ENCODE peak calls at places on chromosome 10, in ten cellular contexts. T is thoracic aorta; L is cardiac fibroblast; V is CD4-positive, CD25-positive, alpha-beta regulatory T cell; Y is GM23248; G is foreskin fibroblast; I is tibial nerve; M is ovary; W is NB4; R is trophoblast cell. U is an unnamed sample.

GRCh38 chr10:101769541-101770180 is 6.3 kb downstream of the FGF8 start:
- DNase-seq in M (no peak), I (no peak), R (no peak), G (no peak), Y (no peak), T (no peak), V (no peak), L (no peak), W (no peak), U (no peak)

GRCh38 chr10:44888861-44889260 is 22.3 kb upstream of the TMEM72 start:
- DNase-seq in T (no peak), I (no peak), L (no peak), W (no peak), G (no peak), Y (no peak), V (no peak), M (no peak), R (no peak), U (no peak)

GRCh38 chr10:106424981-106425380 is 739.5 kb downstream of the SORCS1 start:
- DNase-seq in G (peak; percentile 47), T (no peak), Y (peak; percentile 37), W (no peak), R (no peak), M (no peak), L (peak; percentile 78), I (no peak), V (no peak), U (no peak)

GRCh38 chr10:37146443-37146842 is 21.0 kb downstream of the ANKRD30A start:
- DNase-seq in R (no peak), I (no peak), W (peak; percentile 45), G (no peak), T (no peak), M (no peak), V (no peak), Y (no peak), L (no peak), U (no peak)

GRCh38 chr10:4733150-4733842 is 92.7 kb upstream of the AKR1E2 start:
- DNase-seq in T (no peak), R (peak; percentile 65), Y (no peak), V (no peak), I (no peak), L (no peak), W (peak; percentile 1), G (no peak), M (no peak), U (no peak)

GRCh38 chr10:101036726-101037125 is 5.7 kb downstream of the SFXN3 start:
- DNase-seq in W (no peak), R (no peak), I (no peak), M (no peak), T (no peak), G (no peak), L (no peak), Y (no peak), V (no peak), U (no peak)

GRCh38 chr10:103566536-103566935 is 73.0 kb downstream of the NEURL1 start:
- DNase-seq in L (peak; percentile 9), G (no peak), I (no peak), V (no peak), Y (peak; percentile 20), T (no peak), W (no peak), R (peak; percentile 32), M (no peak), U (no peak)

GRCh38 chr10:80491251-80492102 is 37.4 kb downstream of the TSPAN14 start:
- DNase-seq in V (no peak), W (peak; percentile 98), R (no peak), G (no peak), L (no peak), M (no peak), T (no peak), I (no peak), Y (no peak), U (no peak)

GRCh38 chr10:99742240-99742639 is 10.2 kb downstream of the CUTC start:
- DNase-seq in Y (peak; percentile 59), L (peak; percentile 78), I (no peak), G (peak; percentile 26), V (no peak), T (no peak), M (no peak), W (no peak), R (no peak), U (peak; percentile 7)
- H3K4me3 ChIP-seq in Y (peak overlapping the region; percentile 53), L (no peak overlapping the region), I (no peak overlapping the region), G (no peak overlapping the region), V (no peak overlapping the region), T (no peak overlapping the region), M (no peak overlapping the region), W (no peak overlapping the region), R (no peak overlapping the region), U (no peak overlapping the region)

GRCh38 chr10:22475857-22476600 is 130.7 kb downstream of the SPAG6 start:
- DNase-seq in G (peak; percentile 3), M (no peak), R (no peak), V (no peak), I (no peak), W (peak; percentile 14), Y (peak; percentile 47), T (no peak), L (peak; percentile 6), U (no peak)

GRCh38 chr10:22473459-22473858 is 128.2 kb downstream of the SPAG6 start:
- DNase-seq in W (no peak), V (no peak), Y (peak; percentile 69), R (no peak), M (no peak), G (no peak), I (no peak), L (no peak), T (no peak), U (no peak)

GRCh38 chr10:22477365-22478287 is 132.3 kb downstream of the SPAG6 start:
- DNase-seq in I (no peak), R (no peak), T (no peak), V (no peak), G (no peak), W (no peak), M (no peak), L (no peak), Y (no peak), U (no peak)

GRCh38 chr10:22476601-22477364 is 131.5 kb downstream of the SPAG6 start:
- DNase-seq in W (no peak), T (no peak), M (no peak), V (no peak), L (no peak), Y (no peak), R (no peak), G (no peak), I (no peak), U (no peak)

DNA sequence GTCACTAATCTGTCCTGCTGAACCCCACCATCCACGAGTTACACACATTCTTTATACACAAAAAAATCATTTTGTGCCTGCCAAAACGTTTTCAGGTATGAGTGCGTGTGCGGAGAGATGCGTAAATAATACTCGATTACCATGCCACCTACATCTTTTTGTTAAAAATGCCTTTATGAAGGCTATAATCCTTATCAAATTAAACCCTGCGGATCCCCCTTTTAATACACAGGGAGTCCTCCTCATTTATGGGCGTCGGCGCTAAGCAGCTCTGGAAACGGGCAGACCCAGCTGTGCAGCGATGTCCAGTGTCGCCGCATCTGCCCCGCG is 130.2 kb downstream of the SPAG6 start:
- DNase-seq in W (no peak), V (no peak), R (no peak), L (no peak), G (no peak), M (no peak), Y (no peak), T (no peak), I (no peak), U (no peak)
- H3K4me3 ChIP-seq in W (no peak overlapping the region), V (no peak overlapping the region), R (no peak overlapping the region), L (no peak overlapping the region), G (peak overlapping the region; percentile 46), M (peak overlapping the region; percentile 36), Y (peak overlapping the region; percentile 67), T (peak overlapping the region; percentile 71), I (peak overlapping the region; percentile 40), U (no peak overlapping the region)

GRCh38 chr10:72736176-72736795 is 44.3 kb downstream of the MCU start:
- DNase-seq in M (no peak), Y (peak; percentile 85), R (peak; percentile 22), W (peak; percentile 15), G (peak; percentile 11), I (no peak), V (no peak), T (no peak), L (peak; percentile 95), U (peak; percentile 32)

GRCh38 chr10:72735288-72735926 is 43.5 kb downstream of the MCU start:
- DNase-seq in W (no peak), M (no peak), G (no peak), L (no peak), V (no peak), Y (no peak), T (no peak), R (no peak), I (no peak), U (no peak)

GRCh38 chr10:72738476-72738875 is 46.5 kb downstream of the MCU start:
- DNase-seq in R (no peak), I (no peak), V (no peak), W (peak; percentile 23), M (no peak), T (no peak), G (no peak), L (peak; percentile 36), Y (no peak), U (no peak)

GRCh38 chr10:72733989-72734388 is 42.0 kb downstream of the MCU start:
- DNase-seq in L (no peak), V (no peak), W (no peak), G (no peak), T (no peak), I (no peak), R (no peak), M (no peak), Y (no peak), U (no peak)

DNA sequence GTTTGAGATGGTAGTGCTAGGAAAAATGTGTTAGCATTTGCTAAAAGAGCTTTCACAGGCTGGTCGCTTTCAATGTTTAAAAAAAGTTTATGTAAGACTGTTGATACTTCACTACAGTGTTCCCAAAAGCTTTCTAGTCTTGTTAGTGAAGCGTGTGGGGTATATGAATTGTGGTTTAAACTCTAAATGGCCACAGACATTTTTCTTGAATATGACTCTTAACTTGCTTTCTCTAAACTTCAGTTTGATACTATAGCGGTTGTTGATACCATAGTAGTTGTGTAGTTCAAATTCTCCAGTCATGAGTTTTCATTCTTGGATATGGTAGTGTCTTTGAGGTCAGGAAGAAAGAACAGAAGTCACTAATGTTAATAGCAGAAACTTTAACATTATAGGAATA is 44.9 kb downstream of the MCU start:
- DNase-seq in W (no peak), L (peak; percentile 27), G (no peak), I (no peak), Y (no peak), T (no peak), R (no peak), M (no peak), V (no peak), U (no peak)
- H3K4me3 ChIP-seq in W (no peak overlapping the region), L (no peak overlapping the region), G (no peak overlapping the region), I (no peak overlapping the region), Y (no peak overlapping the region), T (peak overlapping the region; percentile 17), R (no peak overlapping the region), M (no peak overlapping the region), V (no peak overlapping the region), U (no peak overlapping the region)

DNA sequence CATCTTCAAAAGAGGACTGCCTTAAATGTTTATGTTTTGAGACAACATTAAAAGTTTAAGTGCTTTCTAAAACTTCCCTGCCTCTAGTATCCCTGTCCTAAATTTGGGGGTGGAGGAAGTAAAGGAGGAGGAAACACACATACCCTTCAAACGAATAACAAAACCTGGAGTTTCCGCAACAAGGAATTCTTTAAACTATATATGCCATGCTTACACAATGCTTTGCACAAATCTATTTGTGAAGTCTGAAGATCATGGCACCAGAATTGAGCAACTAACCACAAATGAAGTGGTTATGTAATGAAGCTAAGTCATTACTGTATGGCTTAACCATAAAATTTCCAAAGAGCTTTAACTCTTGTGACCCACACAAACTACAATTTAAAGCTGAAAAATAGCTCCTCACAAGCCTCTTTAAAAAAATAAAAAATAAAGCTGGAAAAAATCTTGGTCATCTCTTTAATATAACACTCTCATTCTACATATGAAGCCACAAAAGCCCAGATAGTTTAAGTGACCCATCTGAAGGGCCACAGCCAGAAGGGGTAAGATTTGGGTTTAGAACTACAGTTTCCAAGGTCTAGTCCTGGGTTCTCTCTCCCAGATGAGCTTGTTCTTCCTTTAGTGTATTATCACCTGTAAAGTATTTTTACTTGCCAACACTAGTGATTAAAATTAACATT is 9.4 kb downstream of the NCOA4 start:
- DNase-seq in Y (peak; percentile 87), I (no peak), T (no peak), G (peak; percentile 62), W (peak; percentile 93), M (no peak), L (peak; percentile 93), V (no peak), R (no peak), U (peak; percentile 31)
- H3K4me3 ChIP-seq in Y (peak overlapping the region; percentile 25), I (no peak overlapping the region), T (peak overlapping the region; percentile 87), G (no peak overlapping the region), W (peak overlapping the region; percentile 19), M (no peak overlapping the region), L (no peak overlapping the region), V (no peak overlapping the region), R (no peak overlapping the region), U (no peak overlapping the region)

U was measured in BJ.